ENCODE peak calls at places on chromosomes 13 and 19, in ten cellular contexts. K is heart right ventricle; D is testis; G is kidney; Z is upper lobe of left lung; N is esophagus squamous epithelium; V is left lung; H is CD8-positive, alpha-beta memory T cell; X is CD8-positive, alpha-beta T cell; P is osteoblast. T is an unnamed sample.

GRCh38 chr19:13130886-13131490 is 12.9 kb downstream of the NACC1 start:
- DNase-seq in K (no peak), D (no peak), G (no peak), Z (no peak), N (no peak), V (no peak), H (no peak), X (no peak), P (no peak), T (no peak)

GRCh38 chr13:50549221-50549942 is 294.1 kb downstream of the DLEU7 start:
- DNase-seq in K (no peak), D (no peak), G (no peak), Z (no peak), N (no peak), V (no peak), H (no peak), X (no peak), P (no peak), T (no peak)

GRCh38 chr19:21947775-21948174 is 63.0 kb downstream of the ZNF208 start:
- DNase-seq in K (no peak), D (no peak), G (no peak), Z (no peak), N (no peak), V (no peak), H (no peak), X (no peak), P (no peak), T (no peak)

GRCh38 chr19:10533656-10534386 is 9.9 kb upstream of the ATG4D start:
- DNase-seq in K (no peak), D (no peak), G (no peak), Z (no peak), N (no peak), V (no peak), H (no peak), X (no peak), P (peak; percentile 82), T (no peak)

GRCh38 chr19:3503036-3503572 is 2.6 kb upstream of the DOHH start:
- DNase-seq in K (no peak), D (peak; percentile 56), G (no peak), Z (no peak), N (no peak), V (no peak), H (peak; percentile 40), X (no peak), P (no peak), T (no peak)

GRCh38 chr19:33204136-33204973 is 10.2 kb downstream of the LRP3 start:
- DNase-seq in K (no peak), D (no peak), G (peak; percentile 71), Z (peak; percentile 61), N (no peak), V (peak; percentile 65), H (peak; percentile 32), X (no peak), P (peak; percentile 85), T (no peak)

GRCh38 chr13:106533101-106533939 is 2.1 kb downstream of the EFNB2 start:
- DNase-seq in K (peak; percentile 84), D (peak; percentile 87), G (peak; percentile 92), Z (peak; percentile 96), N (no peak), V (peak; percentile 94), H (no peak), X (no peak), P (peak; percentile 97), T (no peak)

GRCh38 chr13:113178070-113178895 is 19.8 kb downstream of the PROZ start:
- DNase-seq in K (no peak), D (no peak), G (no peak), Z (no peak), N (no peak), V (no peak), H (no peak), X (no peak), P (peak; percentile 91), T (no peak)

GRCh38 chr19:32773126-32773525 is 53.6 kb downstream of the TDRD12 start:
- DNase-seq in K (no peak), D (no peak), G (no peak), Z (no peak), N (no peak), V (no peak), H (no peak), X (no peak), P (no peak), T (no peak)

GRCh38 chr13:99698816-99699099 is 197.5 kb downstream of the TM9SF2 start:
- DNase-seq in K (no peak), D (no peak), G (no peak), Z (no peak), N (no peak), V (no peak), H (no peak), X (no peak), P (no peak), T (no peak)
- H3K9me3 ChIP-seq in K (no peaks in the 10 kb centered on the region), D (no peaks in the 10 kb centered on the region), G (no peaks in the 10 kb centered on the region), Z (no peaks in the 10 kb centered on the region), N (no peaks in the 10 kb centered on the region), V (no peaks in the 10 kb centered on the region), H (no peaks in the 10 kb centered on the region), X (no peaks in the 10 kb centered on the region), P (no peaks in the 10 kb centered on the region), T (no peaks in the 10 kb centered on the region)

GRCh38 chr19:2056810-2057192 is 5.8 kb upstream of the MKNK2 start:
- DNase-seq in K (no peak), D (no peak), G (peak; percentile 81), Z (no peak), N (no peak), V (no peak), H (no peak), X (no peak), P (peak; percentile 17), T (no peak)
- H3K9me3 ChIP-seq in K (no peaks in the 10 kb centered on the region), D (no peaks in the 10 kb centered on the region), G (no peaks in the 10 kb centered on the region), Z (no peaks in the 10 kb centered on the region), N (no peaks in the 10 kb centered on the region), V (no peaks in the 10 kb centered on the region), H (no peaks in the 10 kb centered on the region), X (no peaks in the 10 kb centered on the region), P (no peaks in the 10 kb centered on the region), T (no peaks in the 10 kb centered on the region)

GRCh38 chr19:57974434-57974833 is at the start of gene C19orf18:
- DNase-seq in K (no peak), D (no peak), G (no peak), Z (no peak), N (no peak), V (no peak), H (no peak), X (no peak), P (no peak), T (no peak)
- H3K9me3 ChIP-seq in K (peaks cover 96% of the 10 kb centered on the region), D (peaks cover 4% of the 10 kb centered on the region), G (peaks cover 75% of the 10 kb centered on the region), Z (peaks cover 100% of the 10 kb centered on the region), N (peaks cover 100% of the 10 kb centered on the region), V (peaks cover 99% of the 10 kb centered on the region), H (peaks cover 59% of the 10 kb centered on the region), X (peaks cover 58% of the 10 kb centered on the region), P (peaks cover 51% of the 10 kb centered on the region), T (peaks cover 52% of the 10 kb centered on the region)

GRCh38 chr19:58212336-58213074 is 16.2 kb upstream of the ZNF544 start:
- DNase-seq in K (no peak), D (no peak), G (no peak), Z (no peak), N (no peak), V (no peak), H (no peak), X (no peak), P (no peak), T (no peak)
- H3K9me3 ChIP-seq in K (peaks cover 100% of the 10 kb centered on the region), D (no peaks in the 10 kb centered on the region), G (peaks cover 95% of the 10 kb centered on the region), Z (peaks cover 100% of the 10 kb centered on the region), N (peaks cover 100% of the 10 kb centered on the region), V (peaks cover 100% of the 10 kb centered on the region), H (peaks cover 91% of the 10 kb centered on the region), X (peaks cover 93% of the 10 kb centered on the region), P (peaks cover 68% of the 10 kb centered on the region), T (peaks cover 47% of the 10 kb centered on the region)

DNA sequence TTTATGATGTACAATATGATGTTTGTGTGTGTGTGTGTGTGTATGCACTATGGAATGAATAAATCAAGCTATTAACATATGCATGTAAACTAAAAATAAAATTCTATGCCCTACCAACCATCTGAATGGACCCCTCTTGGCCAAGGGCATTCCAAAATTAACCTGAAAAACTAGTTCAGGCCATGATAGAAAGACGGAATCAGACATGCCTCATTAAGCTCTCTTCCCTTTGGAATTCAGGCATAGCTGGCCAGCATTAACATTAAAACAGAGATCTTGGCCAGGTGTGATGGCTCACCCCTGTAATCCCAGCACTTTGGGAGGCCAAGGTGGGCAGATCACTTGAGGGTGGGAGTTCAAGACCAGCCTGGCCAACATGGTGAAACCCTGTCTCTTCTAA is 18.3 kb upstream of the SLC1A6 start:
- DNase-seq in K (no peak), D (no peak), G (no peak), Z (no peak), N (no peak), V (no peak), H (no peak), X (no peak), P (no peak), T (no peak)
- H3K9me3 ChIP-seq in K (no peaks in the 10 kb centered on the region), D (no peaks in the 10 kb centered on the region), G (no peaks in the 10 kb centered on the region), Z (no peaks in the 10 kb centered on the region), N (no peaks in the 10 kb centered on the region), V (no peaks in the 10 kb centered on the region), H (no peaks in the 10 kb centered on the region), X (no peaks in the 10 kb centered on the region), P (no peaks in the 10 kb centered on the region), T (no peaks in the 10 kb centered on the region)

GRCh38 chr19:52086481-52086880 is 9.1 kb downstream of the ZNF841 start:
- DNase-seq in K (no peak), D (no peak), G (no peak), Z (no peak), N (no peak), V (no peak), H (no peak), X (no peak), P (no peak), T (no peak)
- H3K9me3 ChIP-seq in K (no peaks in the 10 kb centered on the region), D (no peaks in the 10 kb centered on the region), G (peaks cover 4% of the 10 kb centered on the region), Z (peaks cover 37% of the 10 kb centered on the region), N (peaks cover 83% of the 10 kb centered on the region), V (peaks cover 84% of the 10 kb centered on the region), H (peaks cover 5% of the 10 kb centered on the region), X (peaks cover 7% of the 10 kb centered on the region), P (no peaks in the 10 kb centered on the region), T (peaks cover 22% of the 10 kb centered on the region)

DNA sequence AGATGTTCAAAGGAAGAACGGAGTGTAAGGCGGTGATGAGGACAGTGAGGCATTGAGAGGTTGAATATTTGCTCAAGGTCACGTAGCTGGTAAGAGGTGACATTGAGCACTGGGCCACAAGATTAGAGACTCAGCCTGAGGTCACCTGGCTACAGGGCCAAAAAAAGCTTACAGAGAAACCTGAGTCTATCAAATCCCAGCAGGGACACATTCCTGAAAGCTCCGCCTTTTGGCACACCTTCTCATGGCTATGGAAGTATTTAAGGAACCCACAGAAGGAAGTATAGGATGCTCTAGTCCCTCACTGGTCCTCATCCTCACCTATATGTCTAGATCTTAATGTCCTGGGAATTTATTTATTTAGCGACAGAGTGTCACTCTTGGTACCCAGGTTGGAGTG is 17.4 kb downstream of the ZNF586 start:
- DNase-seq in K (no peak), D (no peak), G (no peak), Z (no peak), N (no peak), V (no peak), H (no peak), X (no peak), P (no peak), T (no peak)
- H3K9me3 ChIP-seq in K (peaks cover 21% of the 10 kb centered on the region), D (no peaks in the 10 kb centered on the region), G (no peaks in the 10 kb centered on the region), Z (peaks cover 76% of the 10 kb centered on the region), N (peaks cover 93% of the 10 kb centered on the region), V (peaks cover 79% of the 10 kb centered on the region), H (peaks cover 35% of the 10 kb centered on the region), X (peaks cover 50% of the 10 kb centered on the region), P (peaks cover 3% of the 10 kb centered on the region), T (peaks cover 14% of the 10 kb centered on the region)

GRCh38 chr13:36815069-36815468 is 4.0 kb upstream of the RFXAP start:
- DNase-seq in K (no peak), D (no peak), G (no peak), Z (no peak), N (no peak), V (no peak), H (no peak), X (no peak), P (no peak), T (no peak)
- H3K9me3 ChIP-seq in K (no peaks in the 10 kb centered on the region), D (no peaks in the 10 kb centered on the region), G (no peaks in the 10 kb centered on the region), Z (no peaks in the 10 kb centered on the region), N (no peaks in the 10 kb centered on the region), V (no peaks in the 10 kb centered on the region), H (no peaks in the 10 kb centered on the region), X (no peaks in the 10 kb centered on the region), P (no peaks in the 10 kb centered on the region), T (no peaks in the 10 kb centered on the region)

T was measured in T-helper 17 cell.